ENCODE peak calls at places on chromosomes 5 and 9, in four cellular contexts. One of them, this sample, is unnamed.
A peak's percentile ranks its signal among the peaks of the same experiment; 100 is the strongest.

GRCh38 chr9:36165766-36166149 is 3.4 kb upstream of the CCIN start:
- DNase-seq in NT2/D1: no peak
- DNase-seq in fibroblast of pulmonary artery: peak; percentile 60
- DNase-seq in fibroblast of lung: peak; percentile 67
- DNase-seq in this sample: peak; percentile 61

GRCh38 chr9:86126998-86127972 is 27.9 kb upstream of the GOLM1 start:
- DNase-seq in fibroblast of pulmonary artery: peak; percentile 69
- DNase-seq in fibroblast of lung: peak; percentile 97
- DNase-seq in NT2/D1: peak; percentile 74
- DNase-seq in this sample: peak; percentile 86

GRCh38 chr9:21549251-21549765 is 67.2 kb upstream of the IFNE start:
- DNase-seq in NT2/D1: no peak
- DNase-seq in fibroblast of pulmonary artery: peak; percentile 99
- DNase-seq in fibroblast of lung: peak; percentile 99
- DNase-seq in this sample: peak; percentile 99

GRCh38 chr9:91186311-91187101 is 175.2 kb downstream of the AUH start:
- DNase-seq in fibroblast of lung: peak; percentile 36
- DNase-seq in fibroblast of pulmonary artery: no peak
- DNase-seq in NT2/D1: no peak
- DNase-seq in this sample: peak; percentile 77

GRCh38 chr5:142931896-142932686 is 161.9 kb downstream of the ARHGAP26 start:
- DNase-seq in fibroblast of pulmonary artery: no peak
- DNase-seq in fibroblast of lung: no peak
- DNase-seq in NT2/D1: no peak
- DNase-seq in this sample: no peak

GRCh38 chr5:10018211-10018610 is 231.5 kb downstream of the ATPSCKMT start:
- DNase-seq in fibroblast of lung: no peak
- DNase-seq in fibroblast of pulmonary artery: peak; percentile 57
- DNase-seq in NT2/D1: no peak
- DNase-seq in this sample: no peak

GRCh38 chr9:83062011-83062652 is 810 bp downstream of the RASEF start:
- DNase-seq in NT2/D1: peak; percentile 15
- DNase-seq in fibroblast of lung: peak; percentile 62
- DNase-seq in fibroblast of pulmonary artery: no peak
- DNase-seq in this sample: peak; percentile 35

GRCh38 chr5:77772729-77773128 is 3.4 kb downstream of the TBCA start:
- DNase-seq in fibroblast of lung: no peak
- DNase-seq in NT2/D1: no peak
- DNase-seq in fibroblast of pulmonary artery: no peak
- DNase-seq in this sample: no peak

GRCh38 chr9:122179690-122180074 is 20.0 kb downstream of the MORN5 start:
- DNase-seq in NT2/D1: no peak
- DNase-seq in fibroblast of pulmonary artery: no peak
- DNase-seq in fibroblast of lung: peak; percentile 4
- DNase-seq in this sample: peak; percentile 12

GRCh38 chr9:91775708-91776028 is 174.4 kb downstream of the ROR2 start:
- DNase-seq in fibroblast of pulmonary artery: no peak
- DNase-seq in NT2/D1: no peak
- DNase-seq in fibroblast of lung: no peak
- DNase-seq in this sample: no peak

GRCh38 chr5:51377151-51378060 is 5.8 kb upstream of the ISL1 start:
- DNase-seq in fibroblast of pulmonary artery: no peak
- DNase-seq in NT2/D1: no peak
- DNase-seq in fibroblast of lung: no peak
- DNase-seq in this sample: no peak

GRCh38 chr9:11933926-11934325 is 759.3 kb upstream of the TYRP1 start:
- DNase-seq in fibroblast of pulmonary artery: peak; percentile 66
- DNase-seq in fibroblast of lung: peak; percentile 14
- DNase-seq in NT2/D1: no peak
- DNase-seq in this sample: peak; percentile 85

GRCh38 chr9:38656896-38657295 is 36.5 kb upstream of the ANKRD18A start:
- DNase-seq in NT2/D1: no peak
- DNase-seq in fibroblast of lung: no peak
- DNase-seq in fibroblast of pulmonary artery: no peak
- DNase-seq in this sample: no peak

GRCh38 chr5:157648275-157648990 is 3.8 kb downstream of the SOX30 start:
- DNase-seq in fibroblast of lung: peak; percentile 62
- DNase-seq in NT2/D1: no peak
- DNase-seq in fibroblast of pulmonary artery: no peak
- DNase-seq in this sample: no peak

GRCh38 chr9:15374825-15375224 is 47.9 kb upstream of the SNAPC3 start:
- DNase-seq in fibroblast of lung: no peak
- DNase-seq in NT2/D1: no peak
- DNase-seq in fibroblast of pulmonary artery: no peak
- DNase-seq in this sample: no peak

GRCh38 chr9:117744856-117745389 is 40.7 kb downstream of the TLR4 start:
- DNase-seq in fibroblast of lung: peak; percentile 26
- DNase-seq in NT2/D1: no peak
- DNase-seq in fibroblast of pulmonary artery: no peak
- DNase-seq in this sample: no peak

GRCh38 chr9:129697111-129697955 is 31.9 kb downstream of the PRRX2 start:
- DNase-seq in NT2/D1: no peak
- DNase-seq in fibroblast of lung: peak; percentile 73
- DNase-seq in fibroblast of pulmonary artery: peak; percentile 52
- DNase-seq in this sample: peak; percentile 92

GRCh38 chr9:115115924-115116323 is 2.0 kb downstream of the TNC start:
- DNase-seq in NT2/D1: no peak
- DNase-seq in fibroblast of pulmonary artery: peak; percentile 47
- DNase-seq in fibroblast of lung: peak; percentile 86
- DNase-seq in this sample: peak; percentile 90

GRCh38 chr5:67037171-67037570 is 159.4 kb downstream of the CD180 start:
- DNase-seq in fibroblast of pulmonary artery: no peak
- DNase-seq in NT2/D1: no peak
- DNase-seq in fibroblast of lung: no peak
- DNase-seq in this sample: peak; percentile 36

GRCh38 chr5:32055891-32056866 is 117.9 kb downstream of the GOLPH3 start:
- DNase-seq in fibroblast of lung: no peak
- DNase-seq in fibroblast of pulmonary artery: no peak
- DNase-seq in NT2/D1: no peak
- DNase-seq in this sample: no peak

GRCh38 chr5:153159611-153160010 is 330.9 kb upstream of the GRIA1 start:
- DNase-seq in NT2/D1: no peak
- DNase-seq in fibroblast of lung: peak; percentile 81
- DNase-seq in fibroblast of pulmonary artery: peak; percentile 44
- DNase-seq in this sample: peak; percentile 81

GRCh38 chr9:19026375-19026774 is 6.6 kb downstream of the SAXO1 start:
- DNase-seq in fibroblast of lung: no peak
- DNase-seq in NT2/D1: no peak
- DNase-seq in fibroblast of pulmonary artery: no peak
- DNase-seq in this sample: no peak

GRCh38 chr9:75939712-75940111 is 49.2 kb downstream of the PCSK5 start:
- DNase-seq in fibroblast of pulmonary artery: no peak
- DNase-seq in fibroblast of lung: no peak
- DNase-seq in NT2/D1: no peak
- DNase-seq in this sample: no peak